ENCODE peak calls at places on chromosomes 3 and 15, in four cellular contexts. One of them, this sample, is unnamed.

GRCh38 chr3:11290743-11291680 is 18.8 kb downstream of the ATG7 start:
- DNase-seq in fibroblast of lung: peak
- DNase-seq in upper lobe of right lung: no peak
- DNase-seq in AG09309: peak
- DNase-seq in this sample: no peak

GRCh38 chr15:101378879-101379278 is 83.8 kb upstream of the SNRPA1 start:
- DNase-seq in fibroblast of lung: no peak
- DNase-seq in upper lobe of right lung: no peak
- DNase-seq in AG09309: no peak
- DNase-seq in this sample: no peak

GRCh38 chr15:86608461-86608860 is 528.8 kb downstream of the AGBL1 start:
- DNase-seq in upper lobe of right lung: no peak
- DNase-seq in fibroblast of lung: peak
- DNase-seq in AG09309: no peak
- DNase-seq in this sample: no peak

GRCh38 chr3:156547637-156548036 is 7.3 kb downstream of the SSR3 start:
- DNase-seq in AG09309: no peak
- DNase-seq in upper lobe of right lung: no peak
- DNase-seq in fibroblast of lung: no peak
- DNase-seq in this sample: no peak

GRCh38 chr3:161221881-161222600 is 930 bp downstream of the NMD3 start:
- DNase-seq in fibroblast of lung: peak
- DNase-seq in AG09309: no peak
- DNase-seq in upper lobe of right lung: no peak
- DNase-seq in this sample: no peak

GRCh38 chr3:184448321-184449160 is 68.7 kb downstream of the CHRD start:
- DNase-seq in AG09309: peak
- DNase-seq in fibroblast of lung: peak
- DNase-seq in upper lobe of right lung: no peak
- DNase-seq in this sample: no peak

GRCh38 chr15:90883526-90883931 is 775 bp upstream of the FES start:
- DNase-seq in upper lobe of right lung: peak
- DNase-seq in AG09309: no peak
- DNase-seq in fibroblast of lung: no peak
- DNase-seq in this sample: no peak

GRCh38 chr3:14412831-14413380 is 10.5 kb downstream of the SLC6A6 start:
- DNase-seq in upper lobe of right lung: no peak
- DNase-seq in fibroblast of lung: no peak
- DNase-seq in AG09309: no peak
- DNase-seq in this sample: no peak

GRCh38 chr3:98558100-98558499 is 26.3 kb downstream of the GPR15 start:
- DNase-seq in fibroblast of lung: no peak
- DNase-seq in upper lobe of right lung: no peak
- DNase-seq in AG09309: no peak
- DNase-seq in this sample: no peak

GRCh38 chr15:49415638-49416037 is 7.4 kb upstream of the FGF7 start:
- DNase-seq in AG09309: peak
- DNase-seq in fibroblast of lung: peak
- DNase-seq in upper lobe of right lung: no peak
- DNase-seq in this sample: no peak

GRCh38 chr3:38117163-38117716 is 19.7 kb downstream of the ACAA1 start:
- DNase-seq in upper lobe of right lung: no peak
- DNase-seq in fibroblast of lung: no peak
- DNase-seq in AG09309: no peak
- DNase-seq in this sample: no peak

GRCh38 chr3:14031271-14031670 is 93.4 kb downstream of the CHCHD4 start:
- DNase-seq in AG09309: no peak
- DNase-seq in fibroblast of lung: peak
- DNase-seq in upper lobe of right lung: no peak
- DNase-seq in this sample: no peak

GRCh38 chr15:70401709-70402108 is 304.0 kb upstream of the TLE3 start:
- DNase-seq in fibroblast of lung: no peak
- DNase-seq in upper lobe of right lung: no peak
- DNase-seq in AG09309: no peak
- DNase-seq in this sample: no peak

GRCh38 chr15:64938192-64938591 is 26.5 kb downstream of the ANKDD1A start:
- DNase-seq in fibroblast of lung: no peak
- DNase-seq in AG09309: no peak
- DNase-seq in upper lobe of right lung: no peak
- DNase-seq in this sample: no peak

GRCh38 chr3:124558898-124559649 is 171.2 kb upstream of the UMPS start:
- DNase-seq in AG09309: peak
- DNase-seq in fibroblast of lung: peak
- DNase-seq in upper lobe of right lung: peak
- DNase-seq in this sample: no peak

GRCh38 chr3:138180375-138181029 is 5.8 kb upstream of the DBR1 start:
- DNase-seq in fibroblast of lung: peak
- DNase-seq in upper lobe of right lung: no peak
- DNase-seq in AG09309: no peak
- DNase-seq in this sample: no peak

GRCh38 chr15:25690673-25691543 is 172.2 kb downstream of the ATP10A start:
- DNase-seq in fibroblast of lung: peak
- DNase-seq in AG09309: peak
- DNase-seq in upper lobe of right lung: peak
- DNase-seq in this sample: no peak

GRCh38 chr15:91140561-91140960 is 40.5 kb downstream of the SV2B start:
- DNase-seq in fibroblast of lung: no peak
- DNase-seq in AG09309: no peak
- DNase-seq in upper lobe of right lung: no peak
- DNase-seq in this sample: no peak

GRCh38 chr3:111589303-111590095 is 5.6 kb downstream of the ZBED2 start:
- DNase-seq in upper lobe of right lung: no peak
- DNase-seq in AG09309: no peak
- DNase-seq in fibroblast of lung: no peak
- DNase-seq in this sample: no peak

GRCh38 chr3:136193273-136194043 is 2.7 kb downstream of the MSL2 start:
- DNase-seq in AG09309: no peak
- DNase-seq in fibroblast of lung: peak
- DNase-seq in upper lobe of right lung: no peak
- DNase-seq in this sample: no peak

GRCh38 chr15:89142423-89142822 is 54.2 kb downstream of the ABHD2 start:
- DNase-seq in upper lobe of right lung: no peak
- DNase-seq in fibroblast of lung: no peak
- DNase-seq in AG09309: no peak
- DNase-seq in this sample: no peak

GRCh38 chr3:32963871-32964270 is 12.4 kb downstream of the CCR4 start:
- DNase-seq in AG09309: no peak
- DNase-seq in fibroblast of lung: no peak
- DNase-seq in upper lobe of right lung: no peak
- DNase-seq in this sample: no peak

GRCh38 chr3:32973982-32974381 is 22.5 kb downstream of the CCR4 start:
- DNase-seq in AG09309: no peak
- DNase-seq in upper lobe of right lung: no peak
- DNase-seq in fibroblast of lung: peak
- DNase-seq in this sample: no peak

GRCh38 chr3:32969656-32970055 is 18.2 kb downstream of the CCR4 start:
- DNase-seq in upper lobe of right lung: no peak
- DNase-seq in AG09309: no peak
- DNase-seq in fibroblast of lung: peak
- DNase-seq in this sample: no peak

GRCh38 chr3:32972482-32973146 is 21.2 kb downstream of the CCR4 start:
- DNase-seq in fibroblast of lung: no peak
- DNase-seq in upper lobe of right lung: no peak
- DNase-seq in AG09309: no peak
- DNase-seq in this sample: no peak

DNA sequence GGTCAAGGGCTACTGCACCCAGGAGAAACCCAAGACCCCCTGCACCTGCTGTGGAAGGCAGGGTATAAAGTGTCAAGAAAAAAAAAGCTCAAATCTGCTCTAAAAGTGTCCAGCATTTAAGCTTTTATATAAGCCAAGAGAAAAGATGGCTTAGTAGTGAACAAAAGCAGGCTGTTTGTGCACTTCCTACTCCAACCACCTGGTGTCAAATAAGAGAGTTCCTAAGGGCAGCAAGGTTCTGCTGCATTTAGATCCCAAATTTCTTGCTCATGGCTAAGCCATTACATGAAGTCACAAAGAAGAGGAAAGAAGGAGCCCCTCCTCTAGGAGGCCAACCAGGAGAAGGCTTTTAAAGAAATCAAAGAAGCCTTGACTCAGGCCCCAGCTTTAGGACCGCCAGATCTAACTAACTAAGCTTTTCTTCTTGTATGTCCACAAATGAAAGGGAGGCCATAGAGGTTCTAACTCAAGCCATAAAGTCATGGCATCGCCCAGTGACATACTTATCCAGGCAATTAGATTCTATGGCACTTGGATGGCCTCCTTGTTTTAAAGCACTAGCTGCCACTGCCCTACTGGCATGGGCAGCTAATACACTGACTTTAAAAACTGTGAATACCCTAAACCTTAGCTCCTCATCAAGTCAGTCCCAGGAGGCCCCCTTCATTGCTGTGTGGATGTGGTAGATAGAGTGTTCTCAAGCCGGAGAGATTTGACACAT is 17.1 kb downstream of the CCR4 start:
- DNase-seq in upper lobe of right lung: no peak
- DNase-seq in fibroblast of lung: no peak
- DNase-seq in AG09309: no peak
- DNase-seq in this sample: no peak
- TF ChIP-seq CTCF in upper lobe of right lung: no peak
- TF ChIP-seq CTCF in fibroblast of lung: no peak
- TF ChIP-seq CTCF in AG09309: no peak
- TF ChIP-seq CTCF in this sample: no peak

GRCh38 chr3:27721717-27722564 is at the start of gene EOMES:
- DNase-seq in AG09309: no peak
- DNase-seq in fibroblast of lung: peak
- DNase-seq in upper lobe of right lung: no peak
- DNase-seq in this sample: no peak
- TF ChIP-seq CTCF in AG09309: peak
- TF ChIP-seq CTCF in fibroblast of lung: no peak
- TF ChIP-seq CTCF in upper lobe of right lung: peak
- TF ChIP-seq CTCF in this sample: no peak

DNA sequence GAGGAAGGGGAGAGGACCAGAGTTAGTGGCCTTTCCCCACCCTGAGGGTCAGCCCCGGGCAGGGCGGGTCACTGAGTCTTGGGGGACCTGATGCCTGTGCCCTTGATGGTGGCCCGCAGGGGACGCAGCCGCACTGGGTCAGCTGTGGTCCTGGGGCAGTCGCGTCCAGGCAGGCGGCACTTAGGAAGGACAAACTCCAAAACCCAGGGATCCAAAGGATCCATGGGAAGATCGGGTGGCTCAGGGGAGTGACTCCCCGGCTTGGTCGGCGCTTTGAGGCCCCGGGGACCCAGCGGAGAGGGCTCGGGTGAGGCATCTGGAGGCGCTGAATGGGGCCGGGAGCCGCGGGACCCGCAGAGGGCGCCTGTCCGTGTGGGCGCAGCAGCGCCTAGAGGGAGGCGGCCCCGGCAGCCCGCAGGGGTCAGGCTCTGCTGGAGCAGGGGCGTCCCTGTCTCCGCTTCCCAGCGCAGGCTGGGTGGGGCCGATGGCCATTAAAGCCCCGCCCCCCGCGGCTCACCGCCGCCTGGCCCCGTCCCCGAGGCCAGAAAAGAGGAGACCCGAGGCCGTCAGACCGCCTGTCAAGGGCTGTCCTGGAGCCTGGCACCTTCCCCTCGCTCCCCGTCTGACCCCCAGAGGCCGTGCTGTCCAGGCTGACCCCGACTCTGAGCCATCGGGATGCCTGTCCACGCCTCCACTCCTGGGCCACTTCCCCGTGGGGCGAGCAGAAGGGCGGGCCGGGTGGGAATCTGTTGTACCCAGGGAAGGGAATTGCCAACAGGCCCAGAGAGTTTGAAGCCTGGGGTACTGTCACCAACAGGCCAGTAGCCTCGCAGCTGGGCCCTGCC is 17.4 kb downstream of the CIDEC start:
- DNase-seq in upper lobe of right lung: peak
- DNase-seq in fibroblast of lung: peak
- DNase-seq in AG09309: no peak
- DNase-seq in this sample: no peak
- TF ChIP-seq CTCF in upper lobe of right lung: peak
- TF ChIP-seq CTCF in fibroblast of lung: peak
- TF ChIP-seq CTCF in AG09309: peak
- TF ChIP-seq CTCF in this sample: peak

GRCh38 chr3:40969341-40969740 is 230.0 kb upstream of the CTNNB1 start:
- DNase-seq in AG09309: no peak
- DNase-seq in fibroblast of lung: no peak
- DNase-seq in upper lobe of right lung: no peak
- DNase-seq in this sample: no peak

GRCh38 chr3:40970067-40970466 is 229.2 kb upstream of the CTNNB1 start:
- DNase-seq in fibroblast of lung: no peak
- DNase-seq in AG09309: no peak
- DNase-seq in upper lobe of right lung: no peak
- DNase-seq in this sample: no peak

GRCh38 chr3:40973141-40973540 is 226.2 kb upstream of the CTNNB1 start:
- DNase-seq in upper lobe of right lung: no peak
- DNase-seq in fibroblast of lung: no peak
- DNase-seq in AG09309: no peak
- DNase-seq in this sample: no peak

GRCh38 chr3:40972350-40972749 is 227.0 kb upstream of the CTNNB1 start:
- DNase-seq in AG09309: no peak
- DNase-seq in upper lobe of right lung: no peak
- DNase-seq in fibroblast of lung: no peak
- DNase-seq in this sample: no peak

GRCh38 chr3:40971191-40972168 is 227.8 kb upstream of the CTNNB1 start:
- DNase-seq in AG09309: peak
- DNase-seq in fibroblast of lung: peak
- DNase-seq in upper lobe of right lung: peak
- DNase-seq in this sample: no peak
- TF ChIP-seq CTCF in AG09309: no peak
- TF ChIP-seq CTCF in fibroblast of lung: no peak
- TF ChIP-seq CTCF in upper lobe of right lung: no peak
- TF ChIP-seq CTCF in this sample: no peak

DNA sequence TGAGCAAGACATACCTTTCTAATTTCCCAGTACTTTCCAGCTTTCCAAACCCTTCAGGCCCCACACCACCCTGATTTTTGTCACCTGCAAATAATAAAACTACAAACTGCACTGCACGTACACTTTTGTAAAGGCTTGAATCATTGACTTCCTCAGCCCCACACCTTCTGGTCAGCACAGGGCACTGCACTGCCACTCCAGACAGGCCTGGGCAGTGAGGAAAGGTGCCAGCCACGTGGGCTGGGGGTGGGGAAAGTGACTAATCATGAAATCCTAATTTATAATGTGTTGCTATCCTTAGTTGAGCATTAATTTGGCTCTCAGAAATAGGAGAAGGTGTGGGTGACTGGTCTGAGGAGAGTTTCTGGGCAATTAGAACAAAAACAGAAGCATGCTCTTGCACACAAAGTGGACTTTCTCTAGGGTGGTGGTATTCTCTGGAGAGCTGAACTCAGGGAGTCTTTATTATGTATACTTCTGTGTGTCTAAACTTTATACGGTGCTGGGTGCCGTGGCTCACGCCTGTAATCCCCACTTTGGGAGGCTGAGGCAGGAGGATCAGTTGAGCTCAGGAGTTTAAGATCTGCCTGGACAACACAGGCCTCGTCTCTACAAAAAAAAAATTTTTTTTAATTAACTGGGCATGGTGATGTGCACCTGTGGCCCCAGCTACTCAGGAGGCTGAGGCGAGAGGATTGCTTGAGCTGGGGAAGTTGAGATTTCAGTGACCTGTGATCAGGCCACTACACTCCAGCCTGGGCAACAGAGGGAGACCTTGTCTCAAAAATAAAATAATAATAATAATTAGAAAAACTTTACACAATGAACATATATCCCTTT is 58.2 kb upstream of the FLNB start:
- DNase-seq in AG09309: no peak
- DNase-seq in fibroblast of lung: peak
- DNase-seq in upper lobe of right lung: peak
- DNase-seq in this sample: no peak
- TF ChIP-seq CTCF in AG09309: peak
- TF ChIP-seq CTCF in fibroblast of lung: no peak
- TF ChIP-seq CTCF in upper lobe of right lung: peak
- TF ChIP-seq CTCF in this sample: no peak

This sample was measured in esophagus squamous epithelium.